ENCODE peak calls at places on chromosome 13, in five cellular contexts. One of them, this sample, is unnamed.

GRCh38 chr13:112756967-112757758 is 67.3 kb downstream of the ATP11A start:
- DNase-seq in GF-D8: no peak
- DNase-seq in ovary: no peak
- DNase-seq in HFFc6: no peak
- DNase-seq in lower leg skin: no peak
- DNase-seq in this sample: no peak

GRCh38 chr13:68345963-68346362 is 1115.8 kb upstream of the PCDH9 start:
- DNase-seq in GF-D8: no peak
- DNase-seq in ovary: no peak
- DNase-seq in HFFc6: no peak
- DNase-seq in lower leg skin: no peak
- DNase-seq in this sample: no peak

GRCh38 chr13:95604534-95604915 is 40.0 kb downstream of the DZIP1 start:
- DNase-seq in GF-D8: no peak
- DNase-seq in ovary: no peak
- DNase-seq in HFFc6: no peak
- DNase-seq in lower leg skin: no peak
- DNase-seq in this sample: no peak

GRCh38 chr13:104357174-104357573 is 1291.0 kb upstream of the SLC10A2 start:
- DNase-seq in GF-D8: no peak
- DNase-seq in ovary: no peak
- DNase-seq in HFFc6: no peak
- DNase-seq in lower leg skin: no peak
- DNase-seq in this sample: no peak

GRCh38 chr13:29196409-29197074 is 376.4 kb downstream of the MTUS2 start:
- DNase-seq in GF-D8: no peak
- DNase-seq in ovary: no peak
- DNase-seq in HFFc6: no peak
- DNase-seq in lower leg skin: no peak
- DNase-seq in this sample: no peak

GRCh38 chr13:50529154-50529882 is 314.2 kb downstream of the DLEU7 start:
- DNase-seq in GF-D8: no peak
- DNase-seq in ovary: peak
- DNase-seq in HFFc6: no peak
- DNase-seq in lower leg skin: peak
- DNase-seq in this sample: peak

GRCh38 chr13:53198017-53198416 is 169.4 kb downstream of the OLFM4 start:
- DNase-seq in GF-D8: no peak
- DNase-seq in ovary: no peak
- DNase-seq in HFFc6: no peak
- DNase-seq in lower leg skin: no peak
- DNase-seq in this sample: no peak

GRCh38 chr13:113243847-113244246 is 34.4 kb downstream of the CUL4A start:
- DNase-seq in GF-D8: no peak
- DNase-seq in ovary: no peak
- DNase-seq in HFFc6: no peak
- DNase-seq in lower leg skin: no peak
- DNase-seq in this sample: no peak

GRCh38 chr13:94558721-94559120 is 37.2 kb downstream of the TGDS start:
- DNase-seq in GF-D8: no peak
- DNase-seq in ovary: no peak
- DNase-seq in HFFc6: no peak
- DNase-seq in lower leg skin: no peak
- DNase-seq in this sample: no peak

GRCh38 chr13:46137627-46138026 is 32.8 kb upstream of the CPB2 start:
- DNase-seq in GF-D8: no peak
- DNase-seq in ovary: no peak
- DNase-seq in HFFc6: no peak
- DNase-seq in lower leg skin: no peak
- DNase-seq in this sample: no peak

GRCh38 chr13:106490887-106491321 is 44.6 kb downstream of the EFNB2 start:
- DNase-seq in GF-D8: no peak
- DNase-seq in ovary: no peak
- DNase-seq in HFFc6: no peak
- DNase-seq in lower leg skin: no peak
- DNase-seq in this sample: no peak

GRCh38 chr13:42991892-42992584 is at the start of gene EPSTI1:
- DNase-seq in GF-D8: no peak
- DNase-seq in ovary: peak
- DNase-seq in HFFc6: peak
- DNase-seq in lower leg skin: peak
- DNase-seq in this sample: peak

GRCh38 chr13:24215732-24216131 is 55.2 kb downstream of the SPATA13 start:
- DNase-seq in GF-D8: no peak
- DNase-seq in ovary: peak
- DNase-seq in HFFc6: no peak
- DNase-seq in lower leg skin: no peak
- DNase-seq in this sample: peak

GRCh38 chr13:42164557-42165125 is 107.3 kb upstream of the AKAP11 start:
- DNase-seq in GF-D8: no peak
- DNase-seq in ovary: no peak
- DNase-seq in HFFc6: no peak
- DNase-seq in lower leg skin: no peak
- DNase-seq in this sample: no peak

GRCh38 chr13:87172166-87172825 is 498.9 kb upstream of the SLITRK5 start:
- DNase-seq in GF-D8: no peak
- DNase-seq in ovary: no peak
- DNase-seq in HFFc6: no peak
- DNase-seq in lower leg skin: no peak
- DNase-seq in this sample: no peak

GRCh38 chr13:30191491-30192100 is 115.8 kb downstream of the KATNAL1 start:
- DNase-seq in GF-D8: no peak
- DNase-seq in ovary: no peak
- DNase-seq in HFFc6: peak
- DNase-seq in lower leg skin: no peak
- DNase-seq in this sample: no peak

GRCh38 chr13:44243198-44243852 is 130.3 kb upstream of the SERP2 start:
- DNase-seq in GF-D8: peak
- DNase-seq in ovary: no peak
- DNase-seq in HFFc6: peak
- DNase-seq in lower leg skin: no peak
- DNase-seq in this sample: no peak

GRCh38 chr13:65085977-65086376 is 2144.2 kb downstream of the PCDH9 start:
- DNase-seq in GF-D8: no peak
- DNase-seq in ovary: no peak
- DNase-seq in HFFc6: no peak
- DNase-seq in lower leg skin: no peak
- DNase-seq in this sample: no peak

GRCh38 chr13:31200636-31200970 is 828 bp downstream of the B3GLCT start:
- DNase-seq in GF-D8: no peak
- DNase-seq in ovary: peak
- DNase-seq in HFFc6: peak
- DNase-seq in lower leg skin: peak
- DNase-seq in this sample: peak

GRCh38 chr13:52892925-52893324 is 44.5 kb upstream of the PCDH8 start:
- DNase-seq in GF-D8: no peak
- DNase-seq in ovary: no peak
- DNase-seq in HFFc6: no peak
- DNase-seq in lower leg skin: no peak
- DNase-seq in this sample: no peak